ENCODE peak calls at places on chromosome 11, in four cellular contexts. K is stimulated activated CD8-positive, alpha-beta memory T cell treated with anti-CD3 and anti-CD28 coated beads, Interleukin-12 subunit alpha, Interleukin-12 subunit beta, amount 100 ng/mL, for 1 hour; T is iris pigment epithelial cell; S is stimulated activated CD4-positive, alpha-beta T cell treated with anti-CD3 and anti-CD28 coated beads, Interleukin-15, amount 100 ng/mL, for 1 hour. V is an unnamed sample.

GRCh38 chr11:45879803-45880685 is 5.4 kb upstream of the MAPK8IP1 start:
- DNase-seq in K (no peak), T (peak), S (no peak), V (no peak)

GRCh38 chr11:105297463-105297862 is 157.9 kb upstream of the CARD18 start:
- DNase-seq in K (no peak), T (peak), S (no peak), V (no peak)

GRCh38 chr11:44189986-44190882 is 94.8 kb downstream of the EXT2 start:
- DNase-seq in K (no peak), T (peak), S (no peak), V (no peak)

GRCh38 chr11:77346906-77347603 is 45.6 kb upstream of the GDPD4 start:
- DNase-seq in K (no peak), T (peak), S (no peak), V (no peak)

GRCh38 chr11:128790200-128790599 is 76.9 kb downstream of the KCNJ1 start:
- DNase-seq in K (no peak), T (peak), S (no peak), V (peak)

GRCh38 chr11:108237058-108237481 is 14.2 kb downstream of the ATM start:
- DNase-seq in K (no peak), T (no peak), S (no peak), V (no peak)

GRCh38 chr11:102733232-102733875 is 8.6 kb upstream of the MMP8 start:
- DNase-seq in K (peak), T (peak), S (no peak), V (peak)

GRCh38 chr11:9060700-9061111 is 30.7 kb downstream of the SCUBE2 start:
- DNase-seq in K (no peak), T (no peak), S (no peak), V (no peak)

GRCh38 chr11:36385121-36385530 is 89.0 kb downstream of the PRR5L start:
- DNase-seq in K (no peak), T (peak), S (no peak), V (peak)

GRCh38 chr11:1863352-1864215 is 10.7 kb downstream of the LSP1 start:
- DNase-seq in K (no peak), T (peak), S (no peak), V (peak)

GRCh38 chr11:1003159-1003558 is 33.4 kb downstream of the MUC6 start:
- DNase-seq in K (no peak), T (no peak), S (no peak), V (no peak)

GRCh38 chr11:20226936-20227335 is 66.7 kb upstream of the DBX1 start:
- DNase-seq in K (no peak), T (peak), S (no peak), V (no peak)

GRCh38 chr11:114678125-114679036 is at the start of gene NXPE2:
- DNase-seq in K (no peak), T (peak), S (no peak), V (no peak)

GRCh38 chr11:16981651-16982194 is 32.5 kb downstream of the PLEKHA7 start:
- DNase-seq in K (no peak), T (peak), S (no peak), V (peak)

GRCh38 chr11:47264119-47264915 is 5.6 kb upstream of the MADD start:
- DNase-seq in K (no peak), T (peak), S (no peak), V (no peak)

GRCh38 chr11:43427971-43428370 is 69.3 kb downstream of the TTC17 start:
- DNase-seq in K (no peak), T (peak), S (no peak), V (no peak)

GRCh38 chr11:101003468-101003867 is 126.1 kb downstream of the PGR start:
- DNase-seq in K (no peak), T (no peak), S (no peak), V (peak)